ENCODE peak calls at places on chromosomes 12 and 14, in seven cellular contexts. G is IMR-90, I is osteoblast, C is esophagus muscularis mucosa, L is neural progenitor cell, E is endodermal cell, X is HepG2. K is an unnamed sample.

GRCh38 chr12:78118036-78118435 is 287.3 kb downstream of the NAV3 start:
- DNase-seq in C (no peak), I (peak), X (no peak), G (no peak), E (peak), L (peak), K (no peak)

GRCh38 chr14:99081880-99082279 is 190.1 kb downstream of the BCL11B start:
- DNase-seq in X (no peak), G (no peak), E (no peak), I (no peak), L (no peak), C (peak), K (no peak)

GRCh38 chr12:84397279-84397678 is 515.3 kb downstream of the SLC6A15 start:
- DNase-seq in E (no peak), I (peak), X (no peak), G (no peak), L (no peak), C (no peak), K (no peak)

GRCh38 chr12:67649165-67650126 is 901 bp downstream of the DYRK2 start:
- DNase-seq in I (peak), L (peak), E (peak), X (no peak), C (no peak), G (no peak), K (no peak)

GRCh38 chr12:19922687-19923086 is 445.6 kb upstream of the PDE3A start:
- DNase-seq in I (no peak), G (no peak), X (no peak), E (no peak), L (no peak), C (no peak), K (no peak)

GRCh38 chr14:34233619-34234018 is 228.4 kb downstream of the SPTSSA start:
- DNase-seq in G (no peak), X (no peak), I (no peak), L (no peak), C (peak), E (no peak), K (no peak)

GRCh38 chr14:31834616-31835015 is 242.5 kb upstream of the ARHGAP5 start:
- DNase-seq in L (no peak), E (no peak), C (no peak), I (no peak), G (peak), X (peak), K (peak)

GRCh38 chr14:76564471-76565119 is 188.7 kb downstream of the ESRRB start:
- DNase-seq in G (no peak), E (peak), C (no peak), L (peak), X (no peak), I (no peak), K (no peak)

GRCh38 chr14:85529803-85530574 is at the start of gene FLRT2:
- DNase-seq in E (peak), X (no peak), L (peak), C (no peak), I (peak), G (peak), K (no peak)

GRCh38 chr14:79356040-79356439 is 855.3 kb downstream of the DIO2 start:
- DNase-seq in E (peak), I (no peak), C (no peak), G (peak), L (peak), X (no peak), K (no peak)

GRCh38 chr14:69214376-69214775 is 23.1 kb downstream of the EXD2 start:
- DNase-seq in G (peak), I (no peak), E (no peak), X (no peak), L (no peak), C (no peak), K (no peak)

GRCh38 chr12:132886529-132887477 is 602 bp downstream of the CHFR start:
- DNase-seq in G (peak), L (no peak), X (peak), I (peak), C (no peak), E (no peak), K (no peak)

GRCh38 chr14:81211844-81212243 is 8.9 kb downstream of the GTF2A1 start:
- DNase-seq in C (no peak), E (no peak), L (peak), X (peak), G (peak), I (no peak), K (no peak)

GRCh38 chr12:64080319-64081008 is 141.6 kb downstream of the KICS2 start:
- DNase-seq in I (no peak), G (peak), E (no peak), C (no peak), X (no peak), L (no peak), K (no peak)

GRCh38 chr14:61202124-61202523 is 79.0 kb downstream of the TMEM30B start:
- DNase-seq in L (no peak), G (no peak), E (no peak), C (no peak), I (no peak), X (no peak), K (no peak)

GRCh38 chr12:100955139-100955538 is 160.6 kb downstream of the ANO4 start:
- DNase-seq in X (peak), I (no peak), L (no peak), G (peak), E (peak), C (no peak), K (peak)

GRCh38 chr14:99745307-99745951 is 47.8 kb upstream of the EML1 start:
- DNase-seq in L (no peak), G (peak), C (no peak), X (no peak), I (peak), E (no peak), K (no peak)

GRCh38 chr12:93366427-93366826 is 11.3 kb upstream of the NUDT4 start:
- DNase-seq in I (no peak), L (no peak), E (no peak), G (no peak), X (no peak), C (no peak), K (no peak)
- H3K4me3 ChIP-seq in I (no peak), L (no peak), E (no peak), G (no peak), X (no peak), C (no peak), K (no peak)

DNA sequence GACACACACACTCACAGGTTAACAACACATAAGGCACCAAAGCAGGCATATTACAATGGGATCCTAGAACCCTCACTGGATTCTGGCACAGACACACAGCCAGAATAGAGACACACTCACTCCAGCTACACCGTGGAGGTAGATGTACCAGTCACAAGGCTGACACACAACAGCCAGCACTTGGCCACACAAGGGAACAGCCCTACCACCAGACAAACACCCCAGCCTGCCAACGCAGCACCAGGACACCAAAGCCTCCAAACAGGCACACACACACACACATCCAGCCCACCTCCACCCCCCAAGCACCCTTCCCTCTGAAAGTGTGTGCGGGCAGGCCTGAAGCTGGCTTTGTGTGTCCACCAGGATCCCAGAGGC is 10.9 kb upstream of the ITGB7 start:
- DNase-seq in I (peak), L (no peak), C (no peak), G (peak), X (no peak), E (no peak), K (no peak)
- H3K4me3 ChIP-seq in I (peak), L (peak), C (peak), G (peak), X (no peak), E (no peak), K (peak)

DNA sequence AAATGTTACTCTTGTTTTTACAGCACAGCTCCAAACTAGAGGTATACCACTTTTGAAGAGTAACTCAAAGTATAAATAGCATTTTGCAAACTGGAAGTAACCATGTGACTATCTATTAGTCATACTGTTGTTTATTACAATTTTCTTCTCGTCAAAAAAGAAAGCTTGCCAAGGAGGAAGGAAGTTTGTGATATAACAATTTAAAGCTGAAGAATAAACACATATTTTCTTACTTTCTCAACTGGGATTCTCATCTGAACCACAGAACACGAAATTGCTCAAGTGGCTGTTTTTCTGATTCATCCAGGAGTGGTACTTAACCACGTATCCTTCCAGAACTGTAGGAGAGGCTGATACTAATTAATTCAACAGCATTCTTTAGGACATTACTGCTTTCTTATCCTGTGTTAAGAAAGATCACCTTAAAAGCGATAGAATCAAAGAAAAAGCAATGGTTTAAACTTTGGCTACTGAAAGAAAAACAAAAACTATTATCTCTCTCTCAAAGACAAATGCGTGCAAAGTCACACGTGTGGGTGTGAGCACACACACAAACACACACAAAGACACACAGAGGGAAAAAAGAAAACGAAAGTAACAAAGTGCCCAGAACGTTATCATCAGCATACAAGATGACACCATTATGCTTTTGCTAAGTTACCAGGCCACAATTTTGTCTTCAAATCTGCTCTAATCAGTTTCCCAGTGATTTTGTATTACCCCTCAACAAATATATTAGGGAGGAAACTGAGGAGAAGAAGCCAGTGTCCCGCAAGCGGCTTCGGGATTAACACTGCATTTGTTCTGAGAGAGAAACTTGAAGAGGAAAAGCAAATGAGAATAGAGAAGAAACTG is at the start of gene CLEC2B:
- DNase-seq in X (no peak), G (peak), E (no peak), I (no peak), C (no peak), L (peak), K (peak)
- H3K4me3 ChIP-seq in X (no peak), G (peak), E (no peak), I (peak), C (peak), L (no peak), K (peak)

GRCh38 chr12:2034633-2035420 is 18.0 kb upstream of the CACNA1C start:
- DNase-seq in X (peak), E (peak), I (peak), G (peak), L (peak), C (peak), K (no peak)
- H3K4me3 ChIP-seq in X (peak), E (peak), I (peak), G (peak), L (peak), C (peak), K (peak)

GRCh38 chr12:7905071-7905470 is 30.9 kb downstream of the SLC2A3 start:
- DNase-seq in L (no peak), I (no peak), E (no peak), C (no peak), X (no peak), G (no peak), K (no peak)
- H3K4me3 ChIP-seq in L (no peak), I (no peak), E (no peak), C (no peak), X (no peak), G (no peak), K (no peak)

GRCh38 chr14:105092124-105092911 is 27.1 kb upstream of the GPR132 start:
- DNase-seq in L (peak), I (peak), C (no peak), G (no peak), E (peak), X (no peak), K (no peak)

GRCh38 chr14:105095236-105095805 is 30.1 kb upstream of the GPR132 start:
- DNase-seq in L (no peak), C (no peak), I (peak), E (no peak), X (no peak), G (no peak), K (no peak)

GRCh38 chr14:105092912-105093425 is 27.7 kb upstream of the GPR132 start:
- DNase-seq in L (peak), I (peak), G (peak), E (peak), X (no peak), C (no peak), K (no peak)

GRCh38 chr14:105094193-105094907 is 29.1 kb upstream of the GPR132 start:
- DNase-seq in E (no peak), C (no peak), X (no peak), L (no peak), G (no peak), I (peak), K (no peak)

DNA sequence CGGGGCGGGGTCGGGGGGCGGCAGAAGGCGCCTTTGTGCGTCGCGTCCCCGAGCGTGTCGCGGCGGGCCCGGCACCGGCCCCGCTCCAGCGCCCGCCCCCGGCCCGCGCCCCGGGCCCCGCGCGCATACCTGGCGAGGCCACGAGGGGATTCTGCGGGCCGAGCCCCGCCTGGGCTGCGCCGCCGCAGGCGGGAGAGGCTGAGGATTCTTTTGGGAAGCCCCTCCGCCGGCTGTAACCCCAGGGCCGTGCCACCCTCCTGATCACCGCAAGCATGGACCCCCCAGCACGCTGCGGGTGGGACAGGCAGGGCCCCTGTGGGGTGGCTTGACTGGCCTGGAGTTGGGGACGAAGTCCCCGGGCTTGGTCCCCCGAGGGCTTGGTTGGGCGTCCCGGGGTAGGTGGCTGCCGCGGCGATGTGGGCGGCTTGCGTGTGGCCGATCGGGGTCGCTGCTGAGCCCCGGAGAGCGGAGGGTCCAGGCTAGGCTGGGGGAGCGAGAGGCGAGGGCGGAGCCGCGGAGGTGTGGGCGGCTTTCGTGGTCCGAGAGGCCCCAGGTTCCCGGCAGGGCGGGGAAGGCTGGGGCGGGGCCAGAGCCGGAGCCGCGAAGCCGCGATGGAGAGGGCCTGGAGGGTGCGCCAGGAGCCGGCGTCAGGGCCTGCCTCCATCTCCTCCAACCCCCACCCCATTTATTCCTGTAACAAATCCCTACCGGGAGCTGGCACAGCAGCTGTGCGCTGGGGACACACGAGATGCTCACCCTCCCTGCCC is 28.4 kb upstream of the GPR132 start:
- DNase-seq in C (no peak), E (peak), X (peak), I (peak), G (peak), L (peak), K (peak)
- H3K4me3 ChIP-seq in C (peak), E (peak), X (peak), I (peak), G (peak), L (peak), K (peak)

DNA sequence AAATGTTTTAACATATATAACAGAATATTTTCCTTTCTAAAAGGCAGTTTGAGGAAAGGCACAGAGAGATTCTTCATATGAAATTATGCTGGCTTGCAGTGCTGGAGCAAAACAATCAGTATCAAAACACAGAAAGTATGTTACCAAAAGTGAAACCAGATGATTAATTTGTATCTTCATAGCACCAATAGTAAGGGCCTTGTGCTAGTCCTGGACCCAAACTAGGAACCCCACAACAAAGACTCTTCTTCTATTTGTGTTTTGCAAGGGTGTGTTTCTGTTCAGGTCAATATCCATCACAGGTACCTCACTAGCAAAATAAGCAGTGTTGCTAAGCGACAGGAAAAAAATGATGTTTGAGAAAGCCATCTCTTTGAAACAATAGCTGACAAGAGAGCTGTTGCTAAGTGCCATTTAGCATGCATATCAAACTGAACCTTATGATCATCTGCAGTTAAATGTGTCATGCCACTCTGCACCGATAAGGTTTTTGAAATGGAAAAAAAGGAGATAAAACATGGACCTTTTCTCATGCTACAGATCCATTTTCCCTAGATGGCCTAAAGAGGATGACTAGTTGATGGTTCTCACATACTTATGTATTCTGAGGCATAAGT is 196.2 kb upstream of the ALG10 start:
- DNase-seq in G (no peak), C (no peak), L (no peak), X (no peak), E (no peak), I (no peak), K (no peak)
- H3K4me3 ChIP-seq in G (no peak), C (no peak), L (no peak), X (no peak), E (no peak), I (no peak), K (no peak)